ENCODE peak calls at places on chromosome 12, in four cellular contexts. One of them, this sample, is unnamed.

GRCh38 chr12:14573118-14573517 is 5.4 kb upstream of the PLBD1 start:
- DNase-seq in CD8-positive, alpha-beta T cell: no peak
- DNase-seq in tibial nerve: no peak
- DNase-seq in lung: no peak
- DNase-seq in this sample: no peak

GRCh38 chr12:54229624-54230212 is 40.9 kb upstream of the SMUG1 start:
- DNase-seq in CD8-positive, alpha-beta T cell: no peak
- DNase-seq in tibial nerve: no peak
- DNase-seq in lung: no peak
- DNase-seq in this sample: no peak

GRCh38 chr12:52063986-52064649 is 5.7 kb upstream of the ATG101 start:
- DNase-seq in CD8-positive, alpha-beta T cell: no peak
- DNase-seq in tibial nerve: peak
- DNase-seq in lung: no peak
- DNase-seq in this sample: no peak

GRCh38 chr12:104456950-104457745 is 400 bp downstream of the CHST11 start:
- DNase-seq in CD8-positive, alpha-beta T cell: peak
- DNase-seq in tibial nerve: peak
- DNase-seq in lung: peak
- DNase-seq in this sample: peak

GRCh38 chr12:633731-634130 is 29.5 kb downstream of the NINJ2 start:
- DNase-seq in CD8-positive, alpha-beta T cell: no peak
- DNase-seq in tibial nerve: no peak
- DNase-seq in lung: no peak
- DNase-seq in this sample: no peak

GRCh38 chr12:78229491-78230209 is 399.0 kb downstream of the NAV3 start:
- DNase-seq in CD8-positive, alpha-beta T cell: no peak
- DNase-seq in tibial nerve: no peak
- DNase-seq in lung: no peak
- DNase-seq in this sample: peak

GRCh38 chr12:69816082-69816481 is 8.9 kb upstream of the MYRFL start:
- DNase-seq in CD8-positive, alpha-beta T cell: no peak
- DNase-seq in tibial nerve: no peak
- DNase-seq in lung: no peak
- DNase-seq in this sample: no peak

GRCh38 chr12:49891476-49891875 is 12.2 kb downstream of the FAIM2 start:
- DNase-seq in CD8-positive, alpha-beta T cell: no peak
- DNase-seq in tibial nerve: no peak
- DNase-seq in lung: no peak
- DNase-seq in this sample: no peak

GRCh38 chr12:69908208-69908607 is 83.2 kb downstream of the MYRFL start:
- DNase-seq in CD8-positive, alpha-beta T cell: no peak
- DNase-seq in tibial nerve: no peak
- DNase-seq in lung: no peak
- DNase-seq in this sample: no peak

GRCh38 chr12:110249105-110249504 is 31.9 kb upstream of the ATP2A2 start:
- DNase-seq in CD8-positive, alpha-beta T cell: no peak
- DNase-seq in tibial nerve: no peak
- DNase-seq in lung: no peak
- DNase-seq in this sample: no peak

GRCh38 chr12:45731376-45731775 is 1.9 kb downstream of the ARID2 start:
- DNase-seq in CD8-positive, alpha-beta T cell: no peak
- DNase-seq in tibial nerve: no peak
- DNase-seq in lung: no peak
- DNase-seq in this sample: no peak

GRCh38 chr12:8948711-8949524 is 527 bp downstream of the M6PR start:
- DNase-seq in CD8-positive, alpha-beta T cell: no peak
- DNase-seq in tibial nerve: no peak
- DNase-seq in lung: no peak
- DNase-seq in this sample: peak

GRCh38 chr12:106300761-106301160 is 1.8 kb upstream of the TCP11L2 start:
- DNase-seq in CD8-positive, alpha-beta T cell: no peak
- DNase-seq in tibial nerve: no peak
- DNase-seq in lung: no peak
- DNase-seq in this sample: no peak

GRCh38 chr12:2179953-2180736 is 127.4 kb downstream of the CACNA1C start:
- DNase-seq in CD8-positive, alpha-beta T cell: no peak
- DNase-seq in tibial nerve: no peak
- DNase-seq in lung: no peak
- DNase-seq in this sample: no peak

GRCh38 chr12:117699575-117699974 is 269.2 kb downstream of the KSR2 start:
- DNase-seq in CD8-positive, alpha-beta T cell: no peak
- DNase-seq in tibial nerve: no peak
- DNase-seq in lung: no peak
- DNase-seq in this sample: no peak
- H3K4me3 ChIP-seq in CD8-positive, alpha-beta T cell: no peak
- H3K4me3 ChIP-seq in tibial nerve: no peak
- H3K4me3 ChIP-seq in lung: no peak
- H3K4me3 ChIP-seq in this sample: no peak

GRCh38 chr12:95820096-95820703 is 29.6 kb upstream of the NTN4 start:
- DNase-seq in CD8-positive, alpha-beta T cell: no peak
- DNase-seq in tibial nerve: no peak
- DNase-seq in lung: no peak
- DNase-seq in this sample: no peak
- TF ChIP-seq CTCF in CD8-positive, alpha-beta T cell: no peak
- TF ChIP-seq CTCF in tibial nerve: peak
- TF ChIP-seq CTCF in lung: peak
- TF ChIP-seq CTCF in this sample: peak

DNA sequence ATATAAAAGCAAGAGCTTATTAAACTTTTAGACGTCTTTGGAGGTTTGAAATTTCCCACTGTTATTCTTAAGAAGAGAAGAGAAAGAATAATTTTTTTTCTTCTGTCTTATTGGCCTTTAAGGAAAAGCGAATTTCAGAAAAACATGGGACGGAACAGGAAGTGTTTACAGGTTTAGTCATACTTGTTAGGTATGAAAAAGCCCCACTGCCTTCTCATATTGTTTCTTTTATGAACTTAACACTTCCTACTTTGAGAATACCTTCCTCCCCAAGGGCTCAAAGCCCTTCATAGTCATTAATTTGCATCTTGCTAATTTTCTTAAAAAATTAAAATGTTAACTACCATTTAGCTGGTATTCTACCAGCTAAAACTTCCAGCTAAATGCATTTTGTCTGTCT is 82.0 kb downstream of the ETV6 start:
- DNase-seq in CD8-positive, alpha-beta T cell: no peak
- DNase-seq in tibial nerve: no peak
- DNase-seq in lung: no peak
- DNase-seq in this sample: no peak
- H3K4me3 ChIP-seq in CD8-positive, alpha-beta T cell: no peak
- H3K4me3 ChIP-seq in tibial nerve: no peak
- H3K4me3 ChIP-seq in lung: no peak
- H3K4me3 ChIP-seq in this sample: no peak

GRCh38 chr12:121011820-121012219 is 4.5 kb downstream of the C12orf43 start:
- DNase-seq in CD8-positive, alpha-beta T cell: no peak
- DNase-seq in tibial nerve: no peak
- DNase-seq in lung: no peak
- DNase-seq in this sample: no peak

GRCh38 chr12:121010860-121011259 is 5.4 kb downstream of the C12orf43 start:
- DNase-seq in CD8-positive, alpha-beta T cell: no peak
- DNase-seq in tibial nerve: no peak
- DNase-seq in lung: no peak
- DNase-seq in this sample: no peak

GRCh38 chr12:121013715-121014114 is 2.6 kb downstream of the C12orf43 start:
- DNase-seq in CD8-positive, alpha-beta T cell: no peak
- DNase-seq in tibial nerve: no peak
- DNase-seq in lung: no peak
- DNase-seq in this sample: no peak

GRCh38 chr12:121008347-121009098 is 7.8 kb downstream of the C12orf43 start:
- DNase-seq in CD8-positive, alpha-beta T cell: no peak
- DNase-seq in tibial nerve: no peak
- DNase-seq in lung: no peak
- DNase-seq in this sample: no peak

DNA sequence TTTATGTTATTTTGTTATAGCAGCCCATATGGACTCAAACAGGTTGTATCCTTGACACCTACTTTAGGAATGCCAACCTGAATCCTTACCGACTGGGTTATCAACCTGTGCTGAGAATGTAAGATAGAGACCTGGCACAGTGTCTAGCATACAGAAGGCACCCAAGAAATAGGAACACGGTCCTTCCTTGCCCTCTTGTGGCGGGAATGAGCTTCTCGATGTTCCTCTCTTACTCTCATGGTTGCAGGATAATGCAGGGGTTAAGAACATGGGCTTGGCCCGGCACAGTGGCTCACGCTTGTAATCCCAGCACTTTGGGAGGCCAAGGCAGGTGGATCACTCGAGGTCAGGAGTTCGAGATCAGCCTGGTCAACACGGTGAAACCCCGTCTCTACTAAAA is 6.5 kb downstream of the C12orf43 start:
- DNase-seq in CD8-positive, alpha-beta T cell: no peak
- DNase-seq in tibial nerve: no peak
- DNase-seq in lung: no peak
- DNase-seq in this sample: no peak
- TF ChIP-seq CTCF in CD8-positive, alpha-beta T cell: no peak
- TF ChIP-seq CTCF in tibial nerve: no peak
- TF ChIP-seq CTCF in lung: no peak
- TF ChIP-seq CTCF in this sample: peak

GRCh38 chr12:16613199-16613598 is 7.2 kb upstream of the LMO3 start:
- DNase-seq in CD8-positive, alpha-beta T cell: no peak
- DNase-seq in tibial nerve: no peak
- DNase-seq in lung: no peak
- DNase-seq in this sample: no peak

GRCh38 chr12:16611146-16611545 is 5.2 kb upstream of the LMO3 start:
- DNase-seq in CD8-positive, alpha-beta T cell: no peak
- DNase-seq in tibial nerve: no peak
- DNase-seq in lung: no peak
- DNase-seq in this sample: no peak

GRCh38 chr12:16610743-16611142 is 4.8 kb upstream of the LMO3 start:
- DNase-seq in CD8-positive, alpha-beta T cell: no peak
- DNase-seq in tibial nerve: no peak
- DNase-seq in lung: no peak
- DNase-seq in this sample: no peak

GRCh38 chr12:16610006-16610520 is 4.1 kb upstream of the LMO3 start:
- DNase-seq in CD8-positive, alpha-beta T cell: no peak
- DNase-seq in tibial nerve: no peak
- DNase-seq in lung: no peak
- DNase-seq in this sample: no peak

DNA sequence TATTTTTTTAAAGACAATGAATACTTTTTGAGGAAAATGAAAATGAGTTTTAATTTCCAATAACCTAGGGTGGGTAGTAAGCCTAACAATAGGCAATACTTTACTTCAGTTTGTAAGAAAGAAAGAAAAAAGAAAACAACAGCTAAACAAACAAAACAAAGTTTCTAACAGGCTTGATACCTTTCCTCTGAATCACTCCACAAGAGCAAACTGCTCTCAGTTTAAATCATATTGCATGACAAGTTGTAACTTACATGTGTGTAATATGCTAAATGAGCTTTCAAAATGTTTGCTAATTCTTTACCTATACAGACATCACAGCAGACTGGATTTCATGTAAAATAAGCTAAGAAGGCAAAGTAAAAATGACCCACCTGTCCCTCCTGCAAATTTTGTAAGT is 6.7 kb upstream of the LMO3 start:
- DNase-seq in CD8-positive, alpha-beta T cell: no peak
- DNase-seq in tibial nerve: no peak
- DNase-seq in lung: no peak
- DNase-seq in this sample: no peak
- H3K4me3 ChIP-seq in CD8-positive, alpha-beta T cell: no peak
- H3K4me3 ChIP-seq in tibial nerve: no peak
- H3K4me3 ChIP-seq in lung: no peak
- H3K4me3 ChIP-seq in this sample: no peak

DNA sequence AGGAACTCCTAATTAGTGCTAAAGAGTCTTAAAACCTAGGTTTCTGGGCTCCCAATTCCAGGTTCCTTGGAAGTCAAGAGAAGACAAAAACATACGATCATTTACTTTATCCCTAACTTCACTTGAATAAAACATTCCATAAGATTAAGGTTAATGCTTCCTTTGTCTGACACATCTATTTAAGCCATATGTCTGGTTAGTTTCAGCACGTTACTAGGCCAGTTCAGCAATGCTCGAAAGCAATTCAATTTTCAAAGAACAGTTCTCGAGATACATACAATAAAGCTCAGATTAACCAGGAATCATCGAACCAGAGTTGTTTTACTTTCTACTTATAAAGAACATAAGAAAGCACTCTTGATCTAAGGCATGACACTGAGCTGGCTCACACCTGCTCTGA is 68.0 kb upstream of the POC1B start:
- DNase-seq in CD8-positive, alpha-beta T cell: no peak
- DNase-seq in tibial nerve: no peak
- DNase-seq in lung: no peak
- DNase-seq in this sample: no peak
- TF ChIP-seq CTCF in CD8-positive, alpha-beta T cell: no peak
- TF ChIP-seq CTCF in tibial nerve: no peak
- TF ChIP-seq CTCF in lung: no peak
- TF ChIP-seq CTCF in this sample: no peak

GRCh38 chr12:41605528-41606295 is 417.6 kb downstream of the PDZRN4 start:
- DNase-seq in CD8-positive, alpha-beta T cell: no peak
- DNase-seq in tibial nerve: no peak
- DNase-seq in lung: no peak
- DNase-seq in this sample: no peak
- H3K4me3 ChIP-seq in CD8-positive, alpha-beta T cell: no peak
- H3K4me3 ChIP-seq in tibial nerve: no peak
- H3K4me3 ChIP-seq in lung: no peak
- H3K4me3 ChIP-seq in this sample: no peak

This sample was measured in LNCaP clone FGC.